ENCODE peak calls at places on chromosomes 7 and 10, in four cellular contexts. Q, U, C and Y are unnamed samples.

GRCh38 chr7:84744388-84744787 is 442.5 kb downstream of the SEMA3D start:
- DNase-seq in Q (peak; percentile 43), U (peak; percentile 42), C (no peak), Y (peak; percentile 23)

GRCh38 chr10:123331438-123331837 is 177.2 kb downstream of the BUB3 start:
- DNase-seq in Q (peak; percentile 57), U (peak; percentile 72), C (peak; percentile 69), Y (no peak)

GRCh38 chr7:131556055-131556911 is at the start of gene PODXL:
- DNase-seq in Q (peak; percentile 82), U (peak; percentile 55), C (peak; percentile 60), Y (peak; percentile 96)

GRCh38 chr10:6204341-6205191 is 1.8 kb downstream of the PFKFB3 start:
- DNase-seq in Q (peak; percentile 94), U (peak; percentile 78), C (peak; percentile 68), Y (peak; percentile 98)

GRCh38 chr10:112963835-112964234 is 13.8 kb downstream of the TCF7L2 start:
- DNase-seq in Q (peak; percentile 57), U (peak; percentile 40), C (peak; percentile 41), Y (no peak)

GRCh38 chr7:89312561-89312960 is 517.0 kb upstream of the TEX47 start:
- DNase-seq in Q (no peak), U (no peak), C (no peak), Y (no peak)

GRCh38 chr10:61903991-61904350 is 2.5 kb downstream of the ARID5B start:
- DNase-seq in Q (peak; percentile 54), U (no peak), C (peak; percentile 97), Y (peak; percentile 32)

GRCh38 chr10:7480742-7481381 is 70.0 kb upstream of the SFMBT2 start:
- DNase-seq in Q (no peak), U (no peak), C (no peak), Y (no peak)

GRCh38 chr7:37853468-37853867 is 5.1 kb downstream of the NME8 start:
- DNase-seq in Q (peak; percentile 6), U (no peak), C (peak; percentile 36), Y (no peak)

GRCh38 chr7:95686109-95686508 is 86.2 kb upstream of the DYNC1I1 start:
- DNase-seq in Q (peak; percentile 81), U (peak; percentile 38), C (peak; percentile 61), Y (no peak)

GRCh38 chr7:1290262-1291039 is 57.8 kb downstream of the UNCX start:
- DNase-seq in Q (peak; percentile 72), U (peak; percentile 16), C (peak; percentile 55), Y (peak; percentile 96)

GRCh38 chr10:62424026-62424425 is 49.9 kb downstream of the ZNF365 start:
- DNase-seq in Q (no peak), U (no peak), C (peak; percentile 64), Y (no peak)

GRCh38 chr10:114087655-114088054 is 44.0 kb downstream of the ADRB1 start:
- DNase-seq in Q (no peak), U (no peak), C (no peak), Y (no peak)

GRCh38 chr7:1533569-1534329 is 3.2 kb downstream of the MAFK start:
- DNase-seq in Q (peak; percentile 97), U (peak; percentile 92), C (peak; percentile 86), Y (peak; percentile 99)

GRCh38 chr7:103752995-103753394 is 236.5 kb downstream of the RELN start:
- DNase-seq in Q (peak; percentile 19), U (peak; percentile 3), C (peak; percentile 69), Y (no peak)

GRCh38 chr7:143177374-143178119 is 5.7 kb upstream of the TAS2R39 start:
- DNase-seq in Q (peak; percentile 4), U (no peak), C (no peak), Y (no peak)

GRCh38 chr10:72274730-72275350 is 1.1 kb downstream of the DDIT4 start:
- DNase-seq in Q (peak; percentile 82), U (peak; percentile 32), C (peak; percentile 41), Y (peak; percentile 85)

GRCh38 chr7:23331132-23331531 is 32.0 kb downstream of the MALSU1 start:
- DNase-seq in Q (no peak), U (no peak), C (no peak), Y (no peak)

GRCh38 chr7:116772926-116773749 is 89.2 kb upstream of the CAPZA2 start:
- DNase-seq in Q (no peak), U (no peak), C (no peak), Y (no peak)

GRCh38 chr7:52689912-52690311 is 345.5 kb upstream of the POM121L12 start:
- DNase-seq in Q (no peak), U (peak; percentile 13), C (peak; percentile 33), Y (no peak)

GRCh38 chr7:64559206-64559605 is 3.7 kb downstream of the ZNF680 start:
- DNase-seq in Q (peak; percentile 70), U (peak; percentile 62), C (peak; percentile 21), Y (no peak)
- H3K4me1 ChIP-seq in Q (peaks cover 24% of the 10 kb centered on the region), U (no peaks in the 10 kb centered on the region), C (no peaks in the 10 kb centered on the region), Y (peaks cover 24% of the 10 kb centered on the region)

GRCh38 chr10:110506448-110506847 is 8.7 kb downstream of the DUSP5 start:
- DNase-seq in Q (no peak), U (no peak), C (no peak), Y (no peak)

GRCh38 chr10:110504111-110504735 is 6.5 kb downstream of the DUSP5 start:
- DNase-seq in Q (peak; percentile 88), U (peak; percentile 81), C (no peak), Y (peak; percentile 77)

GRCh38 chr10:110503528-110504110 is 5.9 kb downstream of the DUSP5 start:
- DNase-seq in Q (no peak), U (no peak), C (no peak), Y (no peak)

GRCh38 chr10:110507303-110507702 is 9.6 kb downstream of the DUSP5 start:
- DNase-seq in Q (no peak), U (no peak), C (no peak), Y (no peak)

DNA sequence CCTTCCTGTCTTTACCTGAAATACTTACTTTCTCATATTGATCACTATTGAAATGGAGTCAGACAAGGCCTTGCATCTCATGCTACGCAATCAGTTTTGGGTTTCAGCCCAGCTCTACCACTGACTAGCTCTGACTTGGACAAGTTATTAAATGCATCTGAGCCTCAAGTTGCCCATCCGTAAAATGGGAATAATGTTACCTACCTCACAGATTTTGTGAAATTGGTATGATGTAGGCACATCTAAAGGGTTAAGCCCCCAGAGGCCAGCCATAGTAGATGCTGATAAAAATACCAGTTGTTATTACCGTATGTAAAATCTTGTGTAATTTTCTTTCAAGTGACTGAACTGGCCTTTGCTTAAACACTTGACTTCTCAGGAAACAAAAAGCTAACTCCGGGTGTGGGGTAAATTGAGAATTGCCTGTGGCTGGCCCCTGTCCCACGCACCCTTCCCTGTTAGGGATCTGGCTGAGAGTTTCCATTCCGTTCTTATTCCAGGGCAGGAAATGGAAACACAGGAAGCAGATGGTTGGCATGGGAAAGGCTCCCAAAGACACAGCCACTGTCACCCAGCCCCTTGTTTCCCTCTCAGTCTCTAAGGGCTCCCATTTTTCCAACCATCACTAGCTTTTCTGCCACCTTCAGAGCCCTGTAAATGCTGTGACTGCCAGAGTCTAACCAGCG is 7.6 kb downstream of the DUSP5 start:
- DNase-seq in Q (no peak), U (no peak), C (no peak), Y (no peak)
- H3K4me2 ChIP-seq in Q (no peak overlapping the region), U (no peak overlapping the region), C (no peak overlapping the region), Y (no peak overlapping the region)

GRCh38 chr10:122173337-122173736 is 97.8 kb upstream of the BTBD16 start:
- DNase-seq in Q (no peak), U (no peak), C (no peak), Y (peak; percentile 18)
- H3K4me1 ChIP-seq in Q (peaks cover 8% of the 10 kb centered on the region), U (no peaks in the 10 kb centered on the region), C (no peaks in the 10 kb centered on the region), Y (peaks cover 9% of the 10 kb centered on the region)

GRCh38 chr10:26292058-26292457 is 75.5 kb downstream of the GAD2 start:
- DNase-seq in Q (no peak), U (no peak), C (no peak), Y (no peak)
- H3K4me2 ChIP-seq in Q (no peak overlapping the region), U (no peak overlapping the region), C (no peak overlapping the region), Y (no peak overlapping the region)

DNA sequence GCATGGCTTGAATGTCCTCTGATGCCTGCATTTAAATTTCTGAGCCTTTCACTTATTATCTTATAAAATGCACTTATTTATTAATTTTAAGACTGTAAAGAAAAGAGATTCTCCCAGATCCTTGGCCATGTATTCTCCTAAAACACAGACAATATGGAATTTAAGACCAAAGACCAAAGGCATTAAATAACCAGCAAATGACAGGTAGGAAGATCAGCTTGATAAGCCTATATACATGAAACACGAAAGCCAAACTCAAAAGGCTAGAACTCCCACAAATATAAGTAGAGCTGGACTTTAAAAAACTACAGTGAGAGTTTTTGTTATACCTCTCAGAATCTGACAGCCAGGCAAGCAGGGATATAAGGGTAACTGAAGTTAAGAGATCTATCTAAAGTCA is 5.1 kb downstream of the ANXA11 start:
- DNase-seq in Q (no peak), U (no peak), C (no peak), Y (no peak)
- H3K4me1 ChIP-seq in Q (peaks cover 63% of the 10 kb centered on the region), U (peaks cover 27% of the 10 kb centered on the region), C (peaks cover 76% of the 10 kb centered on the region), Y (peaks cover 62% of the 10 kb centered on the region)

DNA sequence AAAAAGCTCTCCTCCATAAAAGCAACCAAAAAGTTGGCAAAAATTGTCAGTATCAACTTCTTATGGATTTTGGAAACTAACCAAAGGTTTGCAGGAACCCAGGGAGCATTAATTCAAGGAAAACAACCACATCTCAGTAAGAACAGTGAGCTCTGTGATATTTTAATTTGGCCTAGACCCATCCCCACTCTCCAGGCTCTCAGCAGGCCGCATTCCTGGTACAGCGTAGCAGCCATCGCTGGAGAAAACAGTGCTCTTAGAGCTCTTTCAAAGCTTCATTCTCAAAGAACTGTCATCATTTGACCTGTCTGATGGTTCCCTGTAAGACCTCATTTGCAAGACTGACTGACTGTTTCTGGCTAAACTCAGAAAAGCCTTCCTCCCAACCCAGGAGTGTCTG is 81.9 kb downstream of the NUDCD3 start:
- DNase-seq in Q (no peak), U (peak; percentile 18), C (no peak), Y (no peak)
- H3K4me2 ChIP-seq in Q (no peak overlapping the region), U (no peak overlapping the region), C (no peak overlapping the region), Y (no peak overlapping the region)

DNA sequence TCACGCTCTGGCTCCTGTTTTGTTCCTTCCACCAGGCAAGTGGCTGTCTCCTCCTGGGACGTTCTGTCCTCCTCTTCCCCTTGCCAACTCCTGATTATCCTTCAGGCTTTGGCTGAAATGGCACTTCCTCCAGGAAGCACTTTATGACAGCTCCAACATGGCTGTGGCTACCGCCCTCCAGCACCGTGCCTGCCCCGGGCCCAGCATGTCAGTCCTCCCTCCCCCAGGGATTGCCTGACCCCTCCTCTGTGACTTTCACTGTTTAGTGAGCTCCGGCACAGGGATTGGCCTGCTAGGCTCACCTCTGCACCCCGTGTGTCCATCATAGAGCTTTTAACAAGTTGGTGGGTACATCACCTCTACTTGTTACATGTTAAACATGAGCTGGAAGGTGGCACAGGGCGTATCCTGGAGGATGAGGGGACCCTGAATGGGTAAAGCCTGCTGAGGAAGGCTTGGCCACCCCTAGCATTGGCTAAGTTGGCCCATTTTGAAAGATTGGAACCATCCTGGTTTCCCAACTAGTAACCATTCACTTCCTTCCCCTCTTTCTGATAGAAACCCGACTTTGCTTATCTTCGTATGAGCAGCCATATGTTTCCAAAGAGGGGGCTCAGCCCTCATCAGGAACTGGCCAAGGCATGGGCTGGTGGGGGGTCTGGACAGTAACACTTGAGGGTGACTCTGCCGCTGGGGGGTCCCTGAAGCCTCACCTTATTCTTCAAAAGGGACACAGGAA is 10.5 kb upstream of the ADAMTS14 start:
- DNase-seq in Q (no peak), U (no peak), C (no peak), Y (no peak)
- H3K4me1 ChIP-seq in Q (peaks cover 27% of the 10 kb centered on the region), U (peaks cover 34% of the 10 kb centered on the region), C (peaks cover 45% of the 10 kb centered on the region), Y (peaks cover 35% of the 10 kb centered on the region)